ENCODE peak calls at places on chromosomes 3 and 15, in seven cellular contexts. N is mucosa of descending colon; L is ELR; Z is stimulated activated CD4-positive, alpha-beta T cell treated with anti-CD3 and anti-CD28 coated beads, Interleukin-12 subunit alpha, Interleukin-12 subunit beta, amount 100 ng/mL, for 4 hours; H is NCI-H2029; J is effector memory CD4-positive, alpha-beta T cell; P is colonic mucosa. M is an unnamed sample.

GRCh38 chr3:158737410-158737809 is 5.2 kb upstream of the RARRES1 start:
- DNase-seq in Z (no peak), P (no peak), L (no peak), J (no peak), N (no peak), H (no peak), M (no peak)

GRCh38 chr15:96296264-96296663 is 34.2 kb upstream of the NR2F2 start:
- DNase-seq in N (no peak), P (no peak), H (no peak), L (peak), Z (no peak), J (no peak), M (peak)

GRCh38 chr3:196192036-196193001 is 18.9 kb downstream of the ZDHHC19 start:
- DNase-seq in P (peak), H (no peak), J (peak), Z (peak), N (peak), L (no peak), M (no peak)

GRCh38 chr15:70284438-70285214 is 186.9 kb upstream of the TLE3 start:
- DNase-seq in J (no peak), Z (no peak), N (no peak), P (no peak), L (no peak), H (peak), M (no peak)

GRCh38 chr3:197203714-197204146 is 94.7 kb downstream of the DLG1 start:
- DNase-seq in Z (no peak), J (no peak), N (no peak), L (no peak), P (no peak), H (no peak), M (no peak)

GRCh38 chr3:196399485-196399945 is 32.7 kb downstream of the UBXN7 start:
- DNase-seq in Z (no peak), H (no peak), N (no peak), J (no peak), L (peak), P (no peak), M (peak)

GRCh38 chr15:23877502-23878412 is 190.7 kb upstream of the NDN start:
- DNase-seq in Z (peak), L (peak), P (peak), H (peak), J (no peak), N (no peak), M (peak)

GRCh38 chr3:43246956-43247355 is 39.4 kb upstream of the SNRK start:
- DNase-seq in N (no peak), Z (no peak), H (no peak), P (no peak), J (no peak), L (no peak), M (no peak)

GRCh38 chr15:99042909-99043308 is 35.3 kb upstream of the PGPEP1L start:
- DNase-seq in J (no peak), N (no peak), H (no peak), P (no peak), Z (no peak), L (no peak), M (no peak)

GRCh38 chr3:31237887-31238286 is 294.8 kb upstream of the STT3B start:
- DNase-seq in J (no peak), L (no peak), P (no peak), N (no peak), H (no peak), Z (no peak), M (no peak)

GRCh38 chr3:61894988-61895935 is 333.9 kb downstream of the PTPRG start:
- DNase-seq in L (peak), H (no peak), Z (peak), N (no peak), P (peak), J (no peak), M (peak)

GRCh38 chr3:12993623-12994356 is 79.4 kb downstream of the IQSEC1 start:
- DNase-seq in Z (no peak), H (no peak), P (peak), N (no peak), L (peak), J (no peak), M (no peak)

GRCh38 chr15:87733005-87733404 is 523.5 kb downstream of the NTRK3 start:
- DNase-seq in J (no peak), H (no peak), P (no peak), L (peak), N (no peak), Z (no peak), M (no peak)

GRCh38 chr15:82646250-82647044 is 716 bp downstream of the CPEB1 start:
- DNase-seq in Z (no peak), P (no peak), L (no peak), N (no peak), H (peak), J (no peak), M (no peak)

GRCh38 chr15:74928771-74929198 is 9.1 kb downstream of the COX5A start:
- DNase-seq in J (no peak), N (no peak), Z (no peak), P (no peak), L (no peak), H (no peak), M (no peak)

GRCh38 chr3:45170071-45170470 is 23.9 kb upstream of the CDCP1 start:
- DNase-seq in J (no peak), L (no peak), H (no peak), Z (no peak), P (no peak), N (no peak), M (no peak)

GRCh38 chr15:39786444-39787056 is 3.9 kb upstream of the FSIP1 start:
- DNase-seq in J (no peak), H (peak), Z (no peak), P (no peak), N (no peak), L (peak), M (peak)

GRCh38 chr3:149216195-149216869 is 5.3 kb downstream of the CP start:
- DNase-seq in P (peak), Z (no peak), J (no peak), L (no peak), N (no peak), H (peak), M (no peak)

GRCh38 chr15:27648359-27648758 is 450.8 kb downstream of the OCA2 start:
- DNase-seq in L (no peak), N (no peak), J (no peak), P (no peak), Z (no peak), H (no peak), M (no peak)

GRCh38 chr3:51384145-51384729 is 854 bp upstream of the MANF start:
- DNase-seq in J (peak), N (peak), L (peak), P (peak), Z (peak), H (no peak), M (no peak)

GRCh38 chr3:10437995-10438901 is 67.1 kb downstream of the ATP2B2 start:
- DNase-seq in J (no peak), P (no peak), N (no peak), Z (no peak), L (peak), H (no peak), M (peak)

GRCh38 chr3:134426660-134427181 is 52.5 kb upstream of the AMOTL2 start:
- DNase-seq in Z (no peak), L (peak), H (no peak), J (no peak), N (no peak), P (no peak), M (peak)

GRCh38 chr3:51340311-51340829 is 44.7 kb upstream of the MANF start:
- DNase-seq in P (no peak), H (no peak), L (peak), J (no peak), Z (no peak), N (no peak), M (peak)

GRCh38 chr15:47614341-47614740 is 103.0 kb upstream of the SEMA6D start:
- DNase-seq in J (no peak), H (no peak), P (no peak), Z (no peak), L (no peak), N (no peak), M (no peak)

GRCh38 chr3:142940000-142940399 is 23.5 kb downstream of the PAQR9 start:
- DNase-seq in Z (no peak), H (peak), L (no peak), J (no peak), N (no peak), P (no peak), M (no peak)

GRCh38 chr15:40252438-40253178 is 13.7 kb downstream of the PAK6 start:
- DNase-seq in N (peak), H (no peak), P (peak), J (no peak), L (no peak), Z (no peak), M (no peak)

GRCh38 chr15:69126054-69126469 is 34.4 kb upstream of the GLCE start:
- DNase-seq in Z (no peak), H (no peak), J (no peak), P (peak), N (no peak), L (no peak), M (peak)

GRCh38 chr15:100383302-100384107 is 41.7 kb upstream of the ADAMTS17 start:
- DNase-seq in J (no peak), H (peak), P (peak), Z (no peak), N (no peak), L (peak), M (peak)

GRCh38 chr3:184567924-184568590 is 6.5 kb downstream of the EPHB3 start:
- DNase-seq in J (no peak), P (no peak), N (no peak), Z (no peak), H (no peak), L (peak), M (no peak)

GRCh38 chr3:5058463-5058862 is 63.6 kb upstream of the ARL8B start:
- DNase-seq in H (no peak), P (no peak), L (no peak), Z (no peak), J (no peak), N (no peak), M (peak)

GRCh38 chr3:97793415-97794019 is 28.3 kb upstream of the CRYBG3 start:
- DNase-seq in J (no peak), P (no peak), Z (no peak), H (peak), L (peak), N (no peak), M (peak)

GRCh38 chr3:149459491-149460057 is 14.9 kb upstream of the TM4SF4 start:
- DNase-seq in H (no peak), N (no peak), P (no peak), Z (no peak), L (no peak), J (no peak), M (no peak)

GRCh38 chr3:43015572-43016512 is 36.7 kb downstream of the GASK1A start:
- DNase-seq in N (no peak), J (no peak), Z (no peak), L (no peak), P (no peak), H (no peak), M (no peak)

GRCh38 chr15:28113426-28114113 is 14.5 kb upstream of the OCA2 start:
- DNase-seq in P (no peak), H (no peak), Z (no peak), J (no peak), L (no peak), N (no peak), M (no peak)

GRCh38 chr15:48177383-48177874 is 666 bp downstream of the MYEF2 start:
- DNase-seq in P (no peak), L (peak), N (no peak), H (peak), J (peak), Z (no peak), M (peak)

M was measured in A172.